ENCODE peak calls at places on chromosomes 1 and 21, in seven cellular contexts. One of them, this sample, is unnamed.
A peak's percentile ranks its signal among the peaks of the same experiment; 100 is the strongest.

GRCh38 chr1:186662752-186663151 is 17.5 kb downstream of the PTGS2 start:
- DNase-seq in T-helper 9 cell: no peak
- DNase-seq in KG1: no peak
- DNase-seq in activated CD8-positive, alpha-beta T cell treated with anti-CD3 and anti-CD28 coated beads, Interleukin-2, amount 10 ng/mL, durations not matched to agents 7 days and 5 days: no peak
- DNase-seq in ascending aorta: no peak
- DNase-seq in A172: no peak
- DNase-seq in skeletal muscle cell: peak; percentile 36
- DNase-seq in this sample: no peak

GRCh38 chr1:6127587-6128163 is 52.4 kb downstream of the CHD5 start:
- DNase-seq in T-helper 9 cell: peak; percentile 77
- DNase-seq in KG1: no peak
- DNase-seq in activated CD8-positive, alpha-beta T cell treated with anti-CD3 and anti-CD28 coated beads, Interleukin-2, amount 10 ng/mL, durations not matched to agents 7 days and 5 days: peak; percentile 82
- DNase-seq in ascending aorta: no peak
- DNase-seq in A172: no peak
- DNase-seq in skeletal muscle cell: no peak
- DNase-seq in this sample: peak; percentile 12

GRCh38 chr1:117501275-117501674 is 104.6 kb upstream of the TENT5C start:
- DNase-seq in T-helper 9 cell: no peak
- DNase-seq in KG1: no peak
- DNase-seq in activated CD8-positive, alpha-beta T cell treated with anti-CD3 and anti-CD28 coated beads, Interleukin-2, amount 10 ng/mL, durations not matched to agents 7 days and 5 days: no peak
- DNase-seq in ascending aorta: no peak
- DNase-seq in A172: peak; percentile 7
- DNase-seq in skeletal muscle cell: peak; percentile 6
- DNase-seq in this sample: peak; percentile 6

GRCh38 chr1:98385691-98386090 is 275.8 kb upstream of the SNX7 start:
- DNase-seq in T-helper 9 cell: no peak
- DNase-seq in KG1: no peak
- DNase-seq in activated CD8-positive, alpha-beta T cell treated with anti-CD3 and anti-CD28 coated beads, Interleukin-2, amount 10 ng/mL, durations not matched to agents 7 days and 5 days: no peak
- DNase-seq in ascending aorta: no peak
- DNase-seq in A172: no peak
- DNase-seq in skeletal muscle cell: peak; percentile 26
- DNase-seq in this sample: peak; percentile 59

GRCh38 chr1:154460695-154461249 is 41.2 kb upstream of the TDRD10 start:
- DNase-seq in T-helper 9 cell: no peak
- DNase-seq in KG1: no peak
- DNase-seq in activated CD8-positive, alpha-beta T cell treated with anti-CD3 and anti-CD28 coated beads, Interleukin-2, amount 10 ng/mL, durations not matched to agents 7 days and 5 days: no peak
- DNase-seq in ascending aorta: no peak
- DNase-seq in A172: no peak
- DNase-seq in skeletal muscle cell: no peak
- DNase-seq in this sample: no peak

GRCh38 chr1:70966018-70966638 is 81.5 kb downstream of the PTGER3 start:
- DNase-seq in T-helper 9 cell: no peak
- DNase-seq in KG1: no peak
- DNase-seq in activated CD8-positive, alpha-beta T cell treated with anti-CD3 and anti-CD28 coated beads, Interleukin-2, amount 10 ng/mL, durations not matched to agents 7 days and 5 days: no peak
- DNase-seq in ascending aorta: no peak
- DNase-seq in A172: no peak
- DNase-seq in skeletal muscle cell: no peak
- DNase-seq in this sample: no peak

GRCh38 chr1:36034692-36035091 is 49.2 kb upstream of the TEKT2 start:
- DNase-seq in T-helper 9 cell: no peak
- DNase-seq in KG1: peak; percentile 25
- DNase-seq in activated CD8-positive, alpha-beta T cell treated with anti-CD3 and anti-CD28 coated beads, Interleukin-2, amount 10 ng/mL, durations not matched to agents 7 days and 5 days: no peak
- DNase-seq in ascending aorta: no peak
- DNase-seq in A172: peak; percentile 38
- DNase-seq in skeletal muscle cell: peak; percentile 10
- DNase-seq in this sample: peak; percentile 26

GRCh38 chr1:50822035-50822776 is 137.9 kb downstream of the FAF1 start:
- DNase-seq in T-helper 9 cell: no peak
- DNase-seq in KG1: no peak
- DNase-seq in activated CD8-positive, alpha-beta T cell treated with anti-CD3 and anti-CD28 coated beads, Interleukin-2, amount 10 ng/mL, durations not matched to agents 7 days and 5 days: no peak
- DNase-seq in ascending aorta: no peak
- DNase-seq in A172: no peak
- DNase-seq in skeletal muscle cell: no peak
- DNase-seq in this sample: no peak

GRCh38 chr21:25334046-25334730 is 273.1 kb downstream of the MRPL39 start:
- DNase-seq in T-helper 9 cell: no peak
- DNase-seq in KG1: no peak
- DNase-seq in activated CD8-positive, alpha-beta T cell treated with anti-CD3 and anti-CD28 coated beads, Interleukin-2, amount 10 ng/mL, durations not matched to agents 7 days and 5 days: no peak
- DNase-seq in ascending aorta: no peak
- DNase-seq in A172: peak; percentile 86
- DNase-seq in skeletal muscle cell: no peak
- DNase-seq in this sample: no peak

GRCh38 chr1:202815120-202815519 is 4.4 kb downstream of the PCAT6 start:
- DNase-seq in T-helper 9 cell: no peak
- DNase-seq in KG1: no peak
- DNase-seq in activated CD8-positive, alpha-beta T cell treated with anti-CD3 and anti-CD28 coated beads, Interleukin-2, amount 10 ng/mL, durations not matched to agents 7 days and 5 days: no peak
- DNase-seq in ascending aorta: no peak
- DNase-seq in A172: no peak
- DNase-seq in skeletal muscle cell: no peak
- DNase-seq in this sample: no peak

GRCh38 chr1:159825564-159825963 is 1.1 kb upstream of the SLAMF8 start:
- DNase-seq in T-helper 9 cell: no peak
- DNase-seq in KG1: no peak
- DNase-seq in activated CD8-positive, alpha-beta T cell treated with anti-CD3 and anti-CD28 coated beads, Interleukin-2, amount 10 ng/mL, durations not matched to agents 7 days and 5 days: peak; percentile 26
- DNase-seq in ascending aorta: no peak
- DNase-seq in A172: no peak
- DNase-seq in skeletal muscle cell: no peak
- DNase-seq in this sample: no peak

GRCh38 chr1:151790940-151791651 is 796 bp upstream of the TDRKH start:
- DNase-seq in T-helper 9 cell: peak; percentile 10
- DNase-seq in KG1: peak; percentile 65
- DNase-seq in activated CD8-positive, alpha-beta T cell treated with anti-CD3 and anti-CD28 coated beads, Interleukin-2, amount 10 ng/mL, durations not matched to agents 7 days and 5 days: no peak
- DNase-seq in ascending aorta: no peak
- DNase-seq in A172: peak; percentile 39
- DNase-seq in skeletal muscle cell: no peak
- DNase-seq in this sample: no peak

GRCh38 chr1:247948558-247948957 is at the start of gene OR2L8:
- DNase-seq in T-helper 9 cell: no peak
- DNase-seq in KG1: no peak
- DNase-seq in activated CD8-positive, alpha-beta T cell treated with anti-CD3 and anti-CD28 coated beads, Interleukin-2, amount 10 ng/mL, durations not matched to agents 7 days and 5 days: no peak
- DNase-seq in ascending aorta: no peak
- DNase-seq in A172: no peak
- DNase-seq in skeletal muscle cell: no peak
- DNase-seq in this sample: no peak

GRCh38 chr1:6508154-6508875 is 16.8 kb upstream of the PLEKHG5 start:
- DNase-seq in T-helper 9 cell: no peak
- DNase-seq in KG1: no peak
- DNase-seq in activated CD8-positive, alpha-beta T cell treated with anti-CD3 and anti-CD28 coated beads, Interleukin-2, amount 10 ng/mL, durations not matched to agents 7 days and 5 days: no peak
- DNase-seq in ascending aorta: no peak
- DNase-seq in A172: no peak
- DNase-seq in skeletal muscle cell: no peak
- DNase-seq in this sample: no peak

GRCh38 chr1:43968348-43968948 is 1.4 kb upstream of the DPH2 start:
- DNase-seq in T-helper 9 cell: no peak
- DNase-seq in KG1: peak; percentile 19
- DNase-seq in activated CD8-positive, alpha-beta T cell treated with anti-CD3 and anti-CD28 coated beads, Interleukin-2, amount 10 ng/mL, durations not matched to agents 7 days and 5 days: peak; percentile 67
- DNase-seq in ascending aorta: no peak
- DNase-seq in A172: peak; percentile 40
- DNase-seq in skeletal muscle cell: no peak
- DNase-seq in this sample: no peak

GRCh38 chr1:24934300-24935195 is 4.5 kb upstream of the RUNX3 start:
- DNase-seq in T-helper 9 cell: no peak
- DNase-seq in KG1: no peak
- DNase-seq in activated CD8-positive, alpha-beta T cell treated with anti-CD3 and anti-CD28 coated beads, Interleukin-2, amount 10 ng/mL, durations not matched to agents 7 days and 5 days: no peak
- DNase-seq in ascending aorta: no peak
- DNase-seq in A172: no peak
- DNase-seq in skeletal muscle cell: no peak
- DNase-seq in this sample: no peak

GRCh38 chr1:245856944-245857531 is 650.0 kb downstream of the SMYD3 start:
- DNase-seq in T-helper 9 cell: no peak
- DNase-seq in KG1: no peak
- DNase-seq in activated CD8-positive, alpha-beta T cell treated with anti-CD3 and anti-CD28 coated beads, Interleukin-2, amount 10 ng/mL, durations not matched to agents 7 days and 5 days: no peak
- DNase-seq in ascending aorta: no peak
- DNase-seq in A172: peak; percentile 67
- DNase-seq in skeletal muscle cell: no peak
- DNase-seq in this sample: peak; percentile 76

GRCh38 chr21:15729674-15730483 is at the start of gene USP25:
- DNase-seq in T-helper 9 cell: peak; percentile 90
- DNase-seq in KG1: peak; percentile 80
- DNase-seq in activated CD8-positive, alpha-beta T cell treated with anti-CD3 and anti-CD28 coated beads, Interleukin-2, amount 10 ng/mL, durations not matched to agents 7 days and 5 days: peak; percentile 89
- DNase-seq in ascending aorta: peak; percentile 74
- DNase-seq in A172: peak; percentile 53
- DNase-seq in skeletal muscle cell: peak; percentile 15
- DNase-seq in this sample: no peak

GRCh38 chr1:169873582-169874200 is 20.0 kb downstream of the SCYL3 start:
- DNase-seq in T-helper 9 cell: no peak
- DNase-seq in KG1: no peak
- DNase-seq in activated CD8-positive, alpha-beta T cell treated with anti-CD3 and anti-CD28 coated beads, Interleukin-2, amount 10 ng/mL, durations not matched to agents 7 days and 5 days: no peak
- DNase-seq in ascending aorta: no peak
- DNase-seq in A172: no peak
- DNase-seq in skeletal muscle cell: no peak
- DNase-seq in this sample: no peak

GRCh38 chr21:45532826-45533730 is 9.2 kb downstream of the SLC19A1 start:
- DNase-seq in T-helper 9 cell: no peak
- DNase-seq in KG1: no peak
- DNase-seq in activated CD8-positive, alpha-beta T cell treated with anti-CD3 and anti-CD28 coated beads, Interleukin-2, amount 10 ng/mL, durations not matched to agents 7 days and 5 days: no peak
- DNase-seq in ascending aorta: no peak
- DNase-seq in A172: no peak
- DNase-seq in skeletal muscle cell: no peak
- DNase-seq in this sample: no peak

GRCh38 chr1:10380594-10381275 is 18.1 kb upstream of the PGD start:
- DNase-seq in T-helper 9 cell: no peak
- DNase-seq in KG1: no peak
- DNase-seq in activated CD8-positive, alpha-beta T cell treated with anti-CD3 and anti-CD28 coated beads, Interleukin-2, amount 10 ng/mL, durations not matched to agents 7 days and 5 days: no peak
- DNase-seq in ascending aorta: no peak
- DNase-seq in A172: peak; percentile 38
- DNase-seq in skeletal muscle cell: peak; percentile 84
- DNase-seq in this sample: no peak

GRCh38 chr1:19066248-19066873 is 109.9 kb upstream of the IFFO2 start:
- DNase-seq in T-helper 9 cell: no peak
- DNase-seq in KG1: no peak
- DNase-seq in activated CD8-positive, alpha-beta T cell treated with anti-CD3 and anti-CD28 coated beads, Interleukin-2, amount 10 ng/mL, durations not matched to agents 7 days and 5 days: no peak
- DNase-seq in ascending aorta: no peak
- DNase-seq in A172: peak; percentile 44
- DNase-seq in skeletal muscle cell: no peak
- DNase-seq in this sample: no peak

GRCh38 chr1:1835546-1835945 is 55.3 kb downstream of the GNB1 start:
- DNase-seq in T-helper 9 cell: no peak
- DNase-seq in KG1: no peak
- DNase-seq in activated CD8-positive, alpha-beta T cell treated with anti-CD3 and anti-CD28 coated beads, Interleukin-2, amount 10 ng/mL, durations not matched to agents 7 days and 5 days: no peak
- DNase-seq in ascending aorta: no peak
- DNase-seq in A172: no peak
- DNase-seq in skeletal muscle cell: no peak
- DNase-seq in this sample: no peak

This sample was measured in retinal pigment epithelial cell.